ENCODE peak calls at places on chromosomes 5 and 9, in eight cellular contexts. V is posterior vena cava; Z is left cardiac atrium; C is T-helper 1 cell; D is effector CD4-positive, alpha-beta T cell; E is fibroblast of pulmonary artery; G is SW480; T is small intestine. I is an unnamed sample.

GRCh38 chr5:24444439-24444838 is 200.3 kb downstream of the CDH10 start:
- DNase-seq in V (no peak), T (no peak), D (no peak), E (no peak), Z (peak; percentile 22), G (no peak), C (no peak), I (no peak)

GRCh38 chr9:129239946-129240490 is 62.0 kb upstream of the IER5L start:
- DNase-seq in E (no peak), T (no peak), V (peak; percentile 53), C (no peak), G (no peak), D (no peak), Z (peak; percentile 8), I (no peak)

GRCh38 chr9:12771891-12772290 is 2.9 kb upstream of the LURAP1L start:
- DNase-seq in E (peak; percentile 42), Z (no peak), G (no peak), V (no peak), T (no peak), C (no peak), D (no peak), I (no peak)

GRCh38 chr5:115169392-115170127 is at the start of gene TRIM36:
- DNase-seq in Z (peak; percentile 93), D (peak; percentile 66), C (peak; percentile 91), G (peak; percentile 98), V (peak; percentile 97), T (peak; percentile 96), E (peak; percentile 89), I (peak; percentile 86)

GRCh38 chr9:99605016-99605743 is 216.5 kb upstream of the NR4A3 start:
- DNase-seq in G (no peak), V (no peak), C (no peak), E (no peak), D (no peak), Z (no peak), T (no peak), I (no peak)

GRCh38 chr9:85743290-85744128 is 1.8 kb upstream of the AGTPBP1 start:
- DNase-seq in T (peak; percentile 62), Z (no peak), D (no peak), V (peak; percentile 84), C (peak; percentile 23), G (peak; percentile 99), E (peak; percentile 75), I (no peak)

GRCh38 chr5:40853632-40854192 is 12.5 kb downstream of the CARD6 start:
- DNase-seq in E (peak; percentile 9), T (no peak), C (no peak), V (no peak), D (no peak), G (no peak), Z (no peak), I (no peak)

GRCh38 chr9:118761016-118761790 is 608.0 kb downstream of the BRINP1 start:
- DNase-seq in D (no peak), G (no peak), Z (no peak), T (no peak), V (no peak), E (no peak), C (no peak), I (no peak)

GRCh38 chr5:139141841-139142240 is 56.3 kb downstream of the SIL1 start:
- DNase-seq in Z (peak; percentile 64), E (peak; percentile 82), C (no peak), D (no peak), G (no peak), T (peak; percentile 81), V (peak; percentile 83), I (no peak)

GRCh38 chr5:113654828-113655227 is 141.3 kb downstream of the YTHDC2 start:
- DNase-seq in D (no peak), V (no peak), G (no peak), T (no peak), E (no peak), C (no peak), Z (no peak), I (no peak)

GRCh38 chr9:134217431-134218210 is 53.3 kb upstream of the RNU6ATAC start:
- DNase-seq in G (peak; percentile 51), T (peak; percentile 14), E (no peak), C (no peak), V (peak; percentile 46), D (no peak), Z (peak; percentile 9), I (no peak)

GRCh38 chr5:124979174-124979573 is 232.7 kb upstream of the ZNF608 start:
- DNase-seq in D (no peak), E (no peak), T (peak; percentile 21), Z (no peak), C (no peak), V (no peak), G (no peak), I (no peak)

GRCh38 chr9:136570191-136570845 is 24.5 kb upstream of the NOTCH1 start:
- DNase-seq in D (no peak), G (no peak), T (no peak), Z (no peak), C (no peak), E (no peak), V (no peak), I (no peak)

GRCh38 chr9:38090170-38090569 is 21.1 kb upstream of the SHB start:
- DNase-seq in Z (no peak), V (no peak), T (no peak), E (no peak), G (no peak), C (no peak), D (no peak), I (no peak)

GRCh38 chr9:124676159-124676551 is 95.0 kb downstream of the NR6A1 start:
- DNase-seq in D (no peak), G (no peak), T (no peak), V (no peak), E (no peak), C (no peak), Z (no peak), I (no peak)

GRCh38 chr5:76337949-76338589 is 65.0 kb upstream of the IQGAP2 start:
- DNase-seq in G (peak; percentile 66), C (peak; percentile 66), D (peak; percentile 25), Z (no peak), V (no peak), T (peak; percentile 94), E (peak; percentile 50), I (no peak)

GRCh38 chr5:168328804-168329203 is 37.4 kb downstream of the WWC1 start:
- DNase-seq in G (peak; percentile 76), Z (no peak), V (peak; percentile 35), D (no peak), C (no peak), T (peak; percentile 67), E (no peak), I (no peak)

GRCh38 chr9:114503522-114504340 is 1.5 kb downstream of the WHRN start:
- DNase-seq in C (no peak), Z (no peak), E (no peak), T (no peak), G (no peak), D (no peak), V (no peak), I (no peak)

GRCh38 chr5:58185397-58186195 is 274.3 kb downstream of the PLK2 start:
- DNase-seq in V (no peak), C (no peak), G (no peak), D (no peak), T (no peak), Z (no peak), E (no peak), I (no peak)

I was measured in dorsolateral prefrontal cortex.